ENCODE peak calls at places on chromosomes 13 and 19, in seven cellular contexts. G, B, L, W, O, Y and N are unnamed samples.
A peak's percentile ranks its signal among the peaks of the same experiment; 100 is the strongest.

GRCh38 chr13:68927387-68928026 is 1180.1 kb upstream of the ATXN8OS start:
- DNase-seq in G (peak; percentile 36), O (no peak), W (peak; percentile 83), Y (no peak), L (no peak), B (no peak), N (no peak)

GRCh38 chr13:27449081-27449603 is 1.2 kb downstream of the MTIF3 start:
- DNase-seq in W (no peak), Y (no peak), O (peak; percentile 29), B (no peak), G (no peak), L (no peak), N (no peak)

GRCh38 chr13:31282741-31283455 is 83.1 kb downstream of the B3GLCT start:
- DNase-seq in W (no peak), O (peak; percentile 23), G (no peak), B (no peak), Y (no peak), L (no peak), N (no peak)

GRCh38 chr19:17105548-17105947 is 30.0 kb downstream of the MYO9B start:
- DNase-seq in L (no peak), O (no peak), B (no peak), W (no peak), Y (no peak), G (no peak), N (no peak)

GRCh38 chr19:55228403-55229031 is at the start of gene TMEM86B:
- DNase-seq in L (no peak), G (no peak), Y (no peak), B (no peak), O (no peak), W (no peak), N (no peak)

GRCh38 chr19:15841875-15842569 is 26.6 kb upstream of the OR10H1 start:
- DNase-seq in O (no peak), L (no peak), B (no peak), W (no peak), G (no peak), Y (no peak), N (no peak)

GRCh38 chr13:101916758-101917474 is 464.4 kb downstream of the ITGBL1 start:
- DNase-seq in Y (no peak), L (no peak), W (peak; percentile 40), B (no peak), G (no peak), O (no peak), N (no peak)

GRCh38 chr13:93819331-93819730 is 592.7 kb downstream of the GPC6 start:
- DNase-seq in Y (no peak), W (no peak), G (no peak), L (no peak), B (no peak), O (no peak), N (no peak)

GRCh38 chr19:56946164-56946563 is 105.6 kb upstream of the PEG3 start:
- DNase-seq in W (no peak), L (no peak), G (no peak), B (no peak), O (no peak), Y (no peak), N (no peak)

GRCh38 chr13:67935655-67936054 is 705.5 kb upstream of the PCDH9 start:
- DNase-seq in L (no peak), O (no peak), B (no peak), W (no peak), G (no peak), Y (no peak), N (no peak)